ENCODE peak calls at places on chromosomes 1 and 21, in four cellular contexts. O is posterior vena cava, N is Kasumi-1, Q is C1 segment of cervical spinal cord. D is an unnamed sample.

GRCh38 chr1:154589780-154590179 is 18.2 kb downstream of the ADAR start:
- DNase-seq in O (no peak), N (no peak), Q (no peak), D (no peak)

GRCh38 chr21:37710555-37711293 is 205.5 kb downstream of the KCNJ6 start:
- DNase-seq in O (no peak), N (no peak), Q (no peak), D (no peak)

GRCh38 chr1:47505267-47505666 is 67.4 kb downstream of the FOXD2 start:
- DNase-seq in O (no peak), N (no peak), Q (no peak), D (no peak)

GRCh38 chr1:109369167-109369746 is 28.5 kb downstream of the SORT1 start:
- DNase-seq in O (no peak), N (peak; percentile 29), Q (no peak), D (no peak)

GRCh38 chr1:109508001-109508872 is 1.3 kb downstream of the AMIGO1 start:
- DNase-seq in O (no peak), N (no peak), Q (no peak), D (no peak)

GRCh38 chr1:240831191-240831631 is 219.3 kb upstream of the GREM2 start:
- DNase-seq in O (no peak), N (no peak), Q (no peak), D (no peak)

GRCh38 chr1:27489973-27490741 is at the start of gene WASF2:
- DNase-seq in O (peak; percentile 99), N (peak; percentile 96), Q (peak; percentile 94), D (peak; percentile 97)

GRCh38 chr1:173206816-173207595 is at the start of gene TNFSF4:
- DNase-seq in O (no peak), N (peak; percentile 92), Q (no peak), D (peak; percentile 74)

GRCh38 chr1:226098870-226099832 is 36.6 kb downstream of the H3-3A start:
- DNase-seq in O (no peak), N (no peak), Q (no peak), D (peak; percentile 28)

GRCh38 chr1:162023547-162024501 is at the start of gene OLFML2B:
- DNase-seq in O (peak; percentile 93), N (peak; percentile 70), Q (peak; percentile 66), D (peak; percentile 88)

GRCh38 chr1:84550826-84551225 is 23.4 kb downstream of the CTBS start:
- DNase-seq in O (no peak), N (no peak), Q (no peak), D (no peak)

GRCh38 chr1:175530981-175531380 is 212.4 kb downstream of the TNR start:
- DNase-seq in O (no peak), N (no peak), Q (no peak), D (no peak)

GRCh38 chr1:115748396-115749130 is 20.0 kb downstream of the CASQ2 start:
- DNase-seq in O (no peak), N (no peak), Q (no peak), D (no peak)

GRCh38 chr1:181508486-181509165 is 25.3 kb downstream of the CACNA1E start:
- DNase-seq in O (no peak), N (no peak), Q (no peak), D (no peak)

GRCh38 chr1:177964336-177964735 is 5.5 kb downstream of the SEC16B start:
- DNase-seq in O (no peak), N (no peak), Q (no peak), D (no peak)